ENCODE peak calls at places on chromosomes 12 and 14, in four cellular contexts. One of them, this sample, is unnamed.

GRCh38 chr14:103311171-103311997 is 22.7 kb upstream of the EIF5 start:
- DNase-seq in mesendoderm: no peak
- DNase-seq in neuronal stem cell: no peak
- DNase-seq in IMR-90: no peak
- DNase-seq in this sample: no peak

GRCh38 chr12:12561305-12562015 is 1.2 kb downstream of the DUSP16 start:
- DNase-seq in mesendoderm: peak
- DNase-seq in neuronal stem cell: peak
- DNase-seq in IMR-90: peak
- DNase-seq in this sample: peak

GRCh38 chr14:24132061-24132685 is 1.7 kb downstream of the FITM1 start:
- DNase-seq in mesendoderm: no peak
- DNase-seq in neuronal stem cell: no peak
- DNase-seq in IMR-90: no peak
- DNase-seq in this sample: no peak

GRCh38 chr14:68547305-68548193 is 245.3 kb downstream of the ZFP36L1 start:
- DNase-seq in mesendoderm: peak
- DNase-seq in neuronal stem cell: no peak
- DNase-seq in IMR-90: peak
- DNase-seq in this sample: no peak

GRCh38 chr12:6528539-6529235 is 5.6 kb upstream of the GAPDH start:
- DNase-seq in mesendoderm: peak
- DNase-seq in neuronal stem cell: no peak
- DNase-seq in IMR-90: no peak
- DNase-seq in this sample: no peak

GRCh38 chr12:4257442-4257841 is 16.1 kb upstream of the CCND2 start:
- DNase-seq in mesendoderm: no peak
- DNase-seq in neuronal stem cell: no peak
- DNase-seq in IMR-90: no peak
- DNase-seq in this sample: no peak

GRCh38 chr12:46535907-46536306 is 163.3 kb upstream of the SLC38A2 start:
- DNase-seq in mesendoderm: no peak
- DNase-seq in neuronal stem cell: no peak
- DNase-seq in IMR-90: no peak
- DNase-seq in this sample: no peak

GRCh38 chr12:123271182-123271491 is 519 bp downstream of the CDK2AP1 start:
- DNase-seq in mesendoderm: peak
- DNase-seq in neuronal stem cell: peak
- DNase-seq in IMR-90: peak
- DNase-seq in this sample: no peak

GRCh38 chr12:104490850-104491249 is 34.1 kb downstream of the CHST11 start:
- DNase-seq in mesendoderm: no peak
- DNase-seq in neuronal stem cell: no peak
- DNase-seq in IMR-90: no peak
- DNase-seq in this sample: no peak

GRCh38 chr12:6552140-6552551 is 3.7 kb downstream of the IFFO1 start:
- DNase-seq in mesendoderm: no peak
- DNase-seq in neuronal stem cell: no peak
- DNase-seq in IMR-90: no peak
- DNase-seq in this sample: peak

GRCh38 chr12:123231931-123232330 is 1.0 kb downstream of the MPHOSPH9 start:
- DNase-seq in mesendoderm: no peak
- DNase-seq in neuronal stem cell: no peak
- DNase-seq in IMR-90: no peak
- DNase-seq in this sample: no peak

GRCh38 chr14:84789012-84789411 is 740.9 kb upstream of the FLRT2 start:
- DNase-seq in mesendoderm: no peak
- DNase-seq in neuronal stem cell: no peak
- DNase-seq in IMR-90: no peak
- DNase-seq in this sample: no peak

GRCh38 chr14:51022769-51023168 is 72.1 kb downstream of the TRIM9 start:
- DNase-seq in mesendoderm: no peak
- DNase-seq in neuronal stem cell: no peak
- DNase-seq in IMR-90: no peak
- DNase-seq in this sample: no peak

GRCh38 chr12:69881771-69882170 is 56.7 kb downstream of the MYRFL start:
- DNase-seq in mesendoderm: no peak
- DNase-seq in neuronal stem cell: no peak
- DNase-seq in IMR-90: no peak
- DNase-seq in this sample: no peak

GRCh38 chr14:32933623-32933942 is 5.1 kb upstream of the NPAS3 start:
- DNase-seq in mesendoderm: peak
- DNase-seq in neuronal stem cell: peak
- DNase-seq in IMR-90: no peak
- DNase-seq in this sample: no peak

GRCh38 chr14:36238666-36239363 is 62.3 kb upstream of the PTCSC3 start:
- DNase-seq in mesendoderm: no peak
- DNase-seq in neuronal stem cell: no peak
- DNase-seq in IMR-90: peak
- DNase-seq in this sample: no peak

GRCh38 chr12:99111600-99111999 is 466.5 kb downstream of the APAF1 start:
- DNase-seq in mesendoderm: peak
- DNase-seq in neuronal stem cell: no peak
- DNase-seq in IMR-90: no peak
- DNase-seq in this sample: no peak

GRCh38 chr12:70828391-70828790 is 92.1 kb downstream of the PTPRR start:
- DNase-seq in mesendoderm: no peak
- DNase-seq in neuronal stem cell: no peak
- DNase-seq in IMR-90: no peak
- DNase-seq in this sample: no peak

GRCh38 chr14:91872517-91873470 is 5.5 kb upstream of the TC2N start:
- DNase-seq in mesendoderm: no peak
- DNase-seq in neuronal stem cell: no peak
- DNase-seq in IMR-90: peak
- DNase-seq in this sample: no peak

GRCh38 chr12:56633465-56634241 is 3.5 kb upstream of the BAZ2A start:
- DNase-seq in mesendoderm: no peak
- DNase-seq in neuronal stem cell: no peak
- DNase-seq in IMR-90: no peak
- DNase-seq in this sample: no peak

GRCh38 chr12:29944269-29945000 is 160.7 kb upstream of the TMTC1 start:
- DNase-seq in mesendoderm: no peak
- DNase-seq in neuronal stem cell: no peak
- DNase-seq in IMR-90: no peak
- DNase-seq in this sample: no peak

GRCh38 chr12:54300267-54300731 is 516 bp downstream of the NFE2 start:
- DNase-seq in mesendoderm: no peak
- DNase-seq in neuronal stem cell: no peak
- DNase-seq in IMR-90: no peak
- DNase-seq in this sample: peak

GRCh38 chr12:116609715-116610114 is 50.5 kb downstream of the MAP1LC3B2 start:
- DNase-seq in mesendoderm: peak
- DNase-seq in neuronal stem cell: no peak
- DNase-seq in IMR-90: no peak
- DNase-seq in this sample: peak

GRCh38 chr12:53054112-53054878 is 4.4 kb downstream of the TNS2 start:
- DNase-seq in mesendoderm: peak
- DNase-seq in neuronal stem cell: peak
- DNase-seq in IMR-90: peak
- DNase-seq in this sample: peak

GRCh38 chr14:22391908-22392307 is 197.1 kb downstream of the DAD1 start:
- DNase-seq in mesendoderm: peak
- DNase-seq in neuronal stem cell: peak
- DNase-seq in IMR-90: peak
- DNase-seq in this sample: peak

GRCh38 chr12:11827096-11827841 is 177.8 kb downstream of the ETV6 start:
- DNase-seq in mesendoderm: peak
- DNase-seq in neuronal stem cell: peak
- DNase-seq in IMR-90: no peak
- DNase-seq in this sample: peak

GRCh38 chr12:20040844-20041243 is 327.5 kb upstream of the PDE3A start:
- DNase-seq in mesendoderm: peak
- DNase-seq in neuronal stem cell: no peak
- DNase-seq in IMR-90: no peak
- DNase-seq in this sample: peak

GRCh38 chr14:72332054-72332453 is 399.8 kb downstream of the RGS6 start:
- DNase-seq in mesendoderm: no peak
- DNase-seq in neuronal stem cell: no peak
- DNase-seq in IMR-90: no peak
- DNase-seq in this sample: no peak

GRCh38 chr14:68497016-68497415 is 295.9 kb downstream of the ZFP36L1 start:
- DNase-seq in mesendoderm: no peak
- DNase-seq in neuronal stem cell: no peak
- DNase-seq in IMR-90: peak
- DNase-seq in this sample: no peak

GRCh38 chr12:6592087-6592486 is 15.1 kb downstream of the CHD4 start:
- DNase-seq in mesendoderm: no peak
- DNase-seq in neuronal stem cell: no peak
- DNase-seq in IMR-90: no peak
- DNase-seq in this sample: no peak

GRCh38 chr12:98352218-98352811 is 163.1 kb upstream of the TMPO start:
- DNase-seq in mesendoderm: peak
- DNase-seq in neuronal stem cell: no peak
- DNase-seq in IMR-90: peak
- DNase-seq in this sample: no peak

GRCh38 chr12:9134981-9135628 is 19.4 kb upstream of the A2M start:
- DNase-seq in mesendoderm: peak
- DNase-seq in neuronal stem cell: no peak
- DNase-seq in IMR-90: peak
- DNase-seq in this sample: no peak

GRCh38 chr12:14979468-14979867 is 6.6 kb downstream of the PDE6H start:
- DNase-seq in mesendoderm: no peak
- DNase-seq in neuronal stem cell: no peak
- DNase-seq in IMR-90: no peak
- DNase-seq in this sample: no peak

GRCh38 chr14:67268456-67269115 is 27.4 kb downstream of the PALS1 start:
- DNase-seq in mesendoderm: peak
- DNase-seq in neuronal stem cell: peak
- DNase-seq in IMR-90: peak
- DNase-seq in this sample: peak
- H2BK120ac ChIP-seq in mesendoderm: no peak
- H2BK120ac ChIP-seq in neuronal stem cell: no peak
- H2BK120ac ChIP-seq in IMR-90: no peak
- H2BK120ac ChIP-seq in this sample: no peak

GRCh38 chr12:132140918-132141841 is 2.9 kb downstream of the DDX51 start:
- DNase-seq in mesendoderm: no peak
- DNase-seq in neuronal stem cell: no peak
- DNase-seq in IMR-90: no peak
- DNase-seq in this sample: no peak

GRCh38 chr12:132141976-132142678 is 2.0 kb downstream of the DDX51 start:
- DNase-seq in mesendoderm: no peak
- DNase-seq in neuronal stem cell: no peak
- DNase-seq in IMR-90: no peak
- DNase-seq in this sample: no peak

GRCh38 chr12:132144115-132145071 is at the start of the genes DDX51 and NOC4L:
- DNase-seq in mesendoderm: peak
- DNase-seq in neuronal stem cell: peak
- DNase-seq in IMR-90: peak
- DNase-seq in this sample: peak

GRCh38 chr12:132143328-132144071 is 619 bp downstream of the DDX51 start:
- DNase-seq in mesendoderm: no peak
- DNase-seq in neuronal stem cell: no peak
- DNase-seq in IMR-90: no peak
- DNase-seq in this sample: no peak

DNA sequence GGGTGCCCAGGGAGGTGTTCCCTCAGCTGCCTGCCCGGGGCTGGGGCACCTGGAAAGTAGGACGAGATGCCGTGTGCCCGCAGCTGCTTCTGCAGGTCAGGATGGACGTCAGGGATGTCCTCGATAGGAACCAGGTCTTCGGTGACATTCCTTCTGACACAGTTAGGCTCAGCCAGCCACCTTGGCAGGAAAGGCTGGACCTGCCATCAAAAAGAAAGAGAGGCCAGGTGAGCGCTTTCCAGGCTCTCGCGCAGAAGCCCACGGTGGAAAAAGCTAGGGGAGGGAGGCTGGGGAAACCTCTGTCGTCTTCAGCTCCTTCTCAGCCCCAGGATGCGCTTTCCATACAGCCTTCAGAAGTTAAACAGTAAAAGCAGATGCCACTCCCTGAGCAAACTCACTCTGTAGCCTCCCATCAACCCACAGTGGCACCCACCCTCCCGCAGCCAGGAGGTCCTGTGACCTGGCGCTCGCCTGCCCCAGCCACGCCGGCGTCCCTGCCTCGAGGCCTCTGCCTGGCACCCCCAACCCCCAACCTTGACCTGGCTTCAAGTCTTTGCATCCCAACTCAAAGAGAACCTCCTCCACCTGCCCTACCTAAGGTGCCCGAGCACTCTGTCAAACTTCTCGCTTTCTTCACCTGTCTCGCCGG is 1.3 kb downstream of the DDX51 start:
- DNase-seq in mesendoderm: no peak
- DNase-seq in neuronal stem cell: no peak
- DNase-seq in IMR-90: no peak
- DNase-seq in this sample: no peak
- H2AK5ac ChIP-seq in mesendoderm: no peak
- H2AK5ac ChIP-seq in neuronal stem cell: no peak
- H2AK5ac ChIP-seq in IMR-90: no peak
- H2AK5ac ChIP-seq in this sample: no peak

GRCh38 chr12:753401-754237 is 1.2 kb downstream of the WNK1 start:
- DNase-seq in mesendoderm: peak
- DNase-seq in neuronal stem cell: no peak
- DNase-seq in IMR-90: no peak
- DNase-seq in this sample: peak

GRCh38 chr12:754238-754816 is 1.9 kb downstream of the WNK1 start:
- DNase-seq in mesendoderm: no peak
- DNase-seq in neuronal stem cell: no peak
- DNase-seq in IMR-90: no peak
- DNase-seq in this sample: no peak

GRCh38 chr12:751192-751827 is 1.1 kb upstream of the WNK1 start:
- DNase-seq in mesendoderm: peak
- DNase-seq in neuronal stem cell: peak
- DNase-seq in IMR-90: peak
- DNase-seq in this sample: peak

GRCh38 chr12:751828-752672 is at the start of gene WNK1:
- DNase-seq in mesendoderm: peak
- DNase-seq in neuronal stem cell: peak
- DNase-seq in IMR-90: peak
- DNase-seq in this sample: peak

GRCh38 chr12:752673-753400 is 458 bp downstream of the WNK1 start:
- DNase-seq in mesendoderm: peak
- DNase-seq in neuronal stem cell: no peak
- DNase-seq in IMR-90: peak
- DNase-seq in this sample: peak
- H2BK120ac ChIP-seq in mesendoderm: no peak
- H2BK120ac ChIP-seq in neuronal stem cell: no peak
- H2BK120ac ChIP-seq in IMR-90: no peak
- H2BK120ac ChIP-seq in this sample: no peak

DNA sequence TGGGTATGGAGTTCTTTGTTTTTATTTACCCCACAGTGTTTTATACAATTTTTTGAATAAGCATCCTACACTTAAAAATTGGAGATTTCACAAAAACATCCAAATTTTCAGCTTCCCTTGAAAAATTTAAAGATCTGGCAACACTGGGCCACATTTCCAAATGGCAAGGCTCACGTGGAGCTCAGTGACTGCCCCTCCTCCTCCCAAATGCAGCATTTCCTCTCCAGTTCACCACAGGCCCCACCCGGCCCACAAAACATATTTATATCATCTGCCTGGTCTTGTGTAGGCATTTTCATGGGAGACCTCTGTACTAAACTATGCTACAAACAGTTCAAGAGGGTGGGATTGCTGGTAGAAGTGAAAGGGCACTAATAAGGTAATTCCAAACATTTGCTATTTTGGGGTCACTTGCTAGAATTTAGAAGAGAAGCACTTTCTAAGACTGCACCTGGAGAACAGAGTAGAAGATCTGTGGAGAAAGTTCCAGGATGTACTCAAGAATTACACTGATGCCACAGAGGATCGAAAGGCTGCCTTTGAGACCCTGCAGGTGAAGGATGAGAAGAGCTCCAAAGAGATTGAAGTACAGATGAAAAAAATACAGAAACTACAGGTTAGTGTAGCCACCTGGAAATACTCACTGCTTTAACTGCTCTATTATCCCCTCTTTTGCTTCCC is 7.3 kb downstream of the FKBP11 start:
- DNase-seq in mesendoderm: no peak
- DNase-seq in neuronal stem cell: no peak
- DNase-seq in IMR-90: no peak
- DNase-seq in this sample: no peak
- H2AK5ac ChIP-seq in mesendoderm: no peak
- H2AK5ac ChIP-seq in neuronal stem cell: no peak
- H2AK5ac ChIP-seq in IMR-90: no peak
- H2AK5ac ChIP-seq in this sample: no peak

This sample was measured in H9.